ENCODE peak calls at places on chromosomes 12 and 14, in seven cellular contexts. One of them, this sample, is unnamed. For H3K27me3 and H3K4me1, the result is how much of the 10 kb centered on the place peaks cover.

GRCh38 chr14:100526632-100527031 is 60.6 kb downstream of the BEGAIN start:
- DNase-seq in GM12878: no peak
- DNase-seq in fibroblast of lung: no peak
- DNase-seq in pancreas: no peak
- DNase-seq in heart right ventricle: no peak
- DNase-seq in GM23338: no peak
- DNase-seq in mesenchymal stem cell: no peak
- DNase-seq in this sample: no peak

GRCh38 chr12:55829967-55830600 is 697 bp upstream of the DNAJC14 start:
- DNase-seq in pancreas: peak
- DNase-seq in heart right ventricle: peak
- DNase-seq in GM23338: peak
- DNase-seq in mesenchymal stem cell: no peak
- DNase-seq in GM12878: no peak
- DNase-seq in fibroblast of lung: no peak
- DNase-seq in this sample: no peak

GRCh38 chr12:121989266-121989950 is 32.3 kb upstream of the BCL7A start:
- DNase-seq in mesenchymal stem cell: no peak
- DNase-seq in GM23338: no peak
- DNase-seq in fibroblast of lung: no peak
- DNase-seq in GM12878: no peak
- DNase-seq in pancreas: no peak
- DNase-seq in heart right ventricle: no peak
- DNase-seq in this sample: no peak

GRCh38 chr14:21024668-21025373 is at the start of gene NDRG2:
- DNase-seq in fibroblast of lung: no peak
- DNase-seq in heart right ventricle: peak
- DNase-seq in mesenchymal stem cell: peak
- DNase-seq in GM12878: no peak
- DNase-seq in pancreas: peak
- DNase-seq in GM23338: peak
- DNase-seq in this sample: peak

GRCh38 chr12:50642035-50642451 is 121.9 kb upstream of the ATF1 start:
- DNase-seq in GM12878: no peak
- DNase-seq in fibroblast of lung: peak
- DNase-seq in mesenchymal stem cell: no peak
- DNase-seq in heart right ventricle: no peak
- DNase-seq in pancreas: no peak
- DNase-seq in GM23338: no peak
- DNase-seq in this sample: no peak

GRCh38 chr12:70839544-70839943 is 81.0 kb downstream of the PTPRR start:
- DNase-seq in fibroblast of lung: no peak
- DNase-seq in pancreas: no peak
- DNase-seq in GM12878: no peak
- DNase-seq in mesenchymal stem cell: no peak
- DNase-seq in heart right ventricle: no peak
- DNase-seq in GM23338: peak
- DNase-seq in this sample: no peak

GRCh38 chr12:131242741-131243496 is 289.2 kb downstream of the ADGRD1 start:
- DNase-seq in GM12878: peak
- DNase-seq in heart right ventricle: no peak
- DNase-seq in mesenchymal stem cell: no peak
- DNase-seq in GM23338: peak
- DNase-seq in fibroblast of lung: no peak
- DNase-seq in pancreas: no peak
- DNase-seq in this sample: peak

GRCh38 chr14:69069020-69069421 is 83.9 kb downstream of the DCAF5 start:
- DNase-seq in GM23338: no peak
- DNase-seq in fibroblast of lung: peak
- DNase-seq in GM12878: no peak
- DNase-seq in heart right ventricle: no peak
- DNase-seq in pancreas: no peak
- DNase-seq in mesenchymal stem cell: peak
- DNase-seq in this sample: no peak

GRCh38 chr14:94040796-94041195 is 14.7 kb downstream of the OTUB2 start:
- DNase-seq in pancreas: no peak
- DNase-seq in mesenchymal stem cell: no peak
- DNase-seq in fibroblast of lung: no peak
- DNase-seq in GM12878: no peak
- DNase-seq in heart right ventricle: no peak
- DNase-seq in GM23338: no peak
- DNase-seq in this sample: no peak

GRCh38 chr14:53034036-53034435 is 83.2 kb upstream of the FERMT2 start:
- DNase-seq in GM23338: no peak
- DNase-seq in pancreas: no peak
- DNase-seq in GM12878: no peak
- DNase-seq in heart right ventricle: no peak
- DNase-seq in fibroblast of lung: no peak
- DNase-seq in mesenchymal stem cell: no peak
- DNase-seq in this sample: no peak

GRCh38 chr14:89027097-89027740 is 202.8 kb downstream of the TTC8 start:
- DNase-seq in heart right ventricle: peak
- DNase-seq in mesenchymal stem cell: peak
- DNase-seq in GM23338: peak
- DNase-seq in fibroblast of lung: peak
- DNase-seq in pancreas: peak
- DNase-seq in GM12878: no peak
- DNase-seq in this sample: no peak

GRCh38 chr14:56995010-56995409 is 184.7 kb upstream of the OTX2 start:
- DNase-seq in GM23338: no peak
- DNase-seq in heart right ventricle: no peak
- DNase-seq in fibroblast of lung: no peak
- DNase-seq in mesenchymal stem cell: no peak
- DNase-seq in pancreas: no peak
- DNase-seq in GM12878: no peak
- DNase-seq in this sample: no peak

GRCh38 chr12:14769462-14769836 is 33.8 kb downstream of the WBP11 start:
- DNase-seq in pancreas: peak
- DNase-seq in GM23338: peak
- DNase-seq in fibroblast of lung: peak
- DNase-seq in mesenchymal stem cell: peak
- DNase-seq in GM12878: no peak
- DNase-seq in heart right ventricle: peak
- DNase-seq in this sample: peak

GRCh38 chr14:92471919-92472318 is 41.7 kb upstream of the RIN3 start:
- DNase-seq in mesenchymal stem cell: peak
- DNase-seq in fibroblast of lung: peak
- DNase-seq in pancreas: no peak
- DNase-seq in GM12878: no peak
- DNase-seq in heart right ventricle: no peak
- DNase-seq in GM23338: peak
- DNase-seq in this sample: no peak

GRCh38 chr14:93824518-93825234 is 36.4 kb upstream of the PRIMA1 start:
- DNase-seq in GM12878: no peak
- DNase-seq in mesenchymal stem cell: no peak
- DNase-seq in heart right ventricle: no peak
- DNase-seq in pancreas: no peak
- DNase-seq in GM23338: peak
- DNase-seq in fibroblast of lung: no peak
- DNase-seq in this sample: peak

GRCh38 chr14:39491134-39491541 is 58.9 kb upstream of the FBXO33 start:
- DNase-seq in fibroblast of lung: peak
- DNase-seq in GM12878: no peak
- DNase-seq in GM23338: peak
- DNase-seq in heart right ventricle: no peak
- DNase-seq in pancreas: no peak
- DNase-seq in mesenchymal stem cell: peak
- DNase-seq in this sample: no peak

GRCh38 chr12:112419269-112420133 is 754 bp downstream of the PTPN11 start:
- DNase-seq in GM12878: no peak
- DNase-seq in heart right ventricle: peak
- DNase-seq in mesenchymal stem cell: peak
- DNase-seq in pancreas: peak
- DNase-seq in GM23338: peak
- DNase-seq in fibroblast of lung: peak
- DNase-seq in this sample: peak

DNA sequence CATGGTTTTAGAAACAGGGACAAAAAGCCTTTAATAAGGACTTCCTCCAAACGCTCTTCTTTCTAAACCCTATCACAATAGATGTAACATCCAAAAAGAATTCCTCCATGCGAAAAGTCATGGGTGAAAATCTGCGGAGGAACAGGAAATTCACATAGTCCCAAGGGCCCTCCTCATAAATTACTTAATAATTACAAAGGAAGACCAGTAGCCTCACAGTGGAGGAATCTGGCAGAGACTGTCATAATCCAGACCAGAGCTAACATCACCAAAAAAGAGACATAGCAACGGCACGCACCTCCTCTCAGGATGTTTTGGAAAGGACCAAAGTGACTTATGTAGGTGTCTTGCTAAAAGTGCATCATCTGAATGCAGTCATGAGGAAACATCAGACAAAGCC is 165.7 kb downstream of the ANO2 start:
- DNase-seq in pancreas: no peak
- DNase-seq in heart right ventricle: no peak
- DNase-seq in mesenchymal stem cell: no peak
- DNase-seq in GM23338: no peak
- DNase-seq in GM12878: no peak
- DNase-seq in fibroblast of lung: no peak
- DNase-seq in this sample: no peak
- H3K4me3 ChIP-seq in pancreas: no peak
- H3K4me3 ChIP-seq in heart right ventricle: no peak
- H3K4me3 ChIP-seq in mesenchymal stem cell: no peak
- H3K4me3 ChIP-seq in GM23338: no peak
- H3K4me3 ChIP-seq in GM12878: no peak
- H3K4me3 ChIP-seq in fibroblast of lung: no peak
- H3K4me3 ChIP-seq in this sample: no peak

GRCh38 chr12:132589856-132590255 is 20.5 kb downstream of the LRCOL1 start:
- DNase-seq in pancreas: no peak
- DNase-seq in mesenchymal stem cell: no peak
- DNase-seq in heart right ventricle: no peak
- DNase-seq in fibroblast of lung: no peak
- DNase-seq in GM12878: no peak
- DNase-seq in GM23338: no peak
- DNase-seq in this sample: no peak

GRCh38 chr12:132588821-132589669 is 21.3 kb downstream of the LRCOL1 start:
- DNase-seq in fibroblast of lung: no peak
- DNase-seq in mesenchymal stem cell: peak
- DNase-seq in GM12878: no peak
- DNase-seq in GM23338: no peak
- DNase-seq in heart right ventricle: no peak
- DNase-seq in pancreas: no peak
- DNase-seq in this sample: no peak

GRCh38 chr12:132586929-132587328 is 23.5 kb downstream of the LRCOL1 start:
- DNase-seq in mesenchymal stem cell: no peak
- DNase-seq in fibroblast of lung: no peak
- DNase-seq in pancreas: peak
- DNase-seq in GM23338: no peak
- DNase-seq in heart right ventricle: no peak
- DNase-seq in GM12878: no peak
- DNase-seq in this sample: no peak

GRCh38 chr12:132588319-132588718 is 22.1 kb downstream of the LRCOL1 start:
- DNase-seq in fibroblast of lung: no peak
- DNase-seq in heart right ventricle: no peak
- DNase-seq in GM12878: no peak
- DNase-seq in mesenchymal stem cell: no peak
- DNase-seq in pancreas: no peak
- DNase-seq in GM23338: no peak
- DNase-seq in this sample: no peak

GRCh38 chr12:132587781-132588180 is 22.6 kb downstream of the LRCOL1 start:
- DNase-seq in GM12878: no peak
- DNase-seq in mesenchymal stem cell: no peak
- DNase-seq in pancreas: no peak
- DNase-seq in fibroblast of lung: no peak
- DNase-seq in GM23338: no peak
- DNase-seq in heart right ventricle: no peak
- DNase-seq in this sample: no peak
- H3K27me3 ChIP-seq in GM12878: under half
- H3K27me3 ChIP-seq in mesenchymal stem cell: half or more
- H3K27me3 ChIP-seq in pancreas: under half
- H3K27me3 ChIP-seq in fibroblast of lung: under half
- H3K27me3 ChIP-seq in GM23338: half or more
- H3K27me3 ChIP-seq in heart right ventricle: under half
- H3K27me3 ChIP-seq in this sample: under half

GRCh38 chr14:76958020-76958965 is 70.2 kb downstream of the IRF2BPL start:
- DNase-seq in GM12878: no peak
- DNase-seq in fibroblast of lung: no peak
- DNase-seq in heart right ventricle: no peak
- DNase-seq in mesenchymal stem cell: peak
- DNase-seq in GM23338: peak
- DNase-seq in pancreas: no peak
- DNase-seq in this sample: no peak

GRCh38 chr14:76958975-76959710 is 69.4 kb downstream of the IRF2BPL start:
- DNase-seq in heart right ventricle: peak
- DNase-seq in GM23338: no peak
- DNase-seq in mesenchymal stem cell: peak
- DNase-seq in GM12878: peak
- DNase-seq in pancreas: no peak
- DNase-seq in fibroblast of lung: peak
- DNase-seq in this sample: peak

GRCh38 chr14:76956253-76957090 is 72.0 kb downstream of the IRF2BPL start:
- DNase-seq in fibroblast of lung: peak
- DNase-seq in mesenchymal stem cell: peak
- DNase-seq in heart right ventricle: peak
- DNase-seq in GM12878: no peak
- DNase-seq in GM23338: peak
- DNase-seq in pancreas: peak
- DNase-seq in this sample: peak

GRCh38 chr14:76955575-76956252 is 72.8 kb downstream of the IRF2BPL start:
- DNase-seq in fibroblast of lung: peak
- DNase-seq in GM23338: peak
- DNase-seq in heart right ventricle: no peak
- DNase-seq in mesenchymal stem cell: peak
- DNase-seq in GM12878: peak
- DNase-seq in pancreas: no peak
- DNase-seq in this sample: peak

DNA sequence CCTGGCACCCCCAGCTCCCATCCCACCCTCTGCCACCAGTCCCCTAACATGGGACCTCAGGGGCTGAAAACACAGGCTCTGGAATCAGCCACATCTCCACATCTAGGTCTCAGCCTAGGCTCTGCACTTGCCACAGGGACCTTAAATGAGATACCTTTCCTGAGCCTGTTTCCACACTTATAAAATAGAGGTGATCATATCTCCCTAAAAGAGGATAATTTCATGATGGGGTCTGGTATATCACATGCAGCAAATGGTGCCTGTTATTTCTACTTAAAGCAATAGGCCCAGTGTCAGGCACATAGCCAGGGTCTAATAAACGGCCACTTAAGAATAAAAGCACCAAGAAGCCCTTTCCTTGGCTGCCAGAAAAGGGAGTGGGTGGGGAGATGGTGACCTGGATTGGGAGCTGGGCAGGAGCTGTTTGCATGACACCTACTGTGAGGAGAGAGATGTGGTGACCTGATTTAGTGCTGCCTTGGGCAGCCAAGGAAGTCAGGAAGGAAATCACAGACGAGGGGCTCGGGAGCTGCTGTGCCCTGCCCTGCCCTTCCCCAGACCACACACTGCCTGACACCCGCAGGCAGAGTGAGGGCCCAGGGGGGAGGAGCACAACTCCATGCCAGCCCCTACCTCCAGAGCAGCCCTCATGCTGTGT is 71.2 kb downstream of the IRF2BPL start:
- DNase-seq in pancreas: no peak
- DNase-seq in heart right ventricle: no peak
- DNase-seq in GM23338: no peak
- DNase-seq in fibroblast of lung: no peak
- DNase-seq in mesenchymal stem cell: peak
- DNase-seq in GM12878: no peak
- DNase-seq in this sample: peak
- H3K4me1 ChIP-seq in pancreas: under half
- H3K4me1 ChIP-seq in heart right ventricle: half or more
- H3K4me1 ChIP-seq in GM23338: half or more
- H3K4me1 ChIP-seq in fibroblast of lung: under half
- H3K4me1 ChIP-seq in mesenchymal stem cell: half or more
- H3K4me1 ChIP-seq in GM12878: half or more
- H3K4me1 ChIP-seq in this sample: half or more

GRCh38 chr14:105854600-105855245 is 328.3 kb downstream of the TMEM121 start:
- DNase-seq in heart right ventricle: no peak
- DNase-seq in pancreas: no peak
- DNase-seq in mesenchymal stem cell: no peak
- DNase-seq in fibroblast of lung: no peak
- DNase-seq in GM23338: no peak
- DNase-seq in GM12878: no peak
- DNase-seq in this sample: no peak
- H3K4me3 ChIP-seq in heart right ventricle: no peak
- H3K4me3 ChIP-seq in pancreas: no peak
- H3K4me3 ChIP-seq in mesenchymal stem cell: no peak
- H3K4me3 ChIP-seq in fibroblast of lung: no peak
- H3K4me3 ChIP-seq in GM23338: no peak
- H3K4me3 ChIP-seq in GM12878: no peak
- H3K4me3 ChIP-seq in this sample: no peak